ENCODE peak calls at places on chromosomes 12 and 14, in five cellular contexts. M, G, E, D and H are unnamed samples.

GRCh38 chr14:23042162-23042965 is at the start of gene PSMB11:
- DNase-seq in M (no peak), G (no peak), E (no peak), D (no peak), H (no peak)

GRCh38 chr14:55430024-55430690 is 10.3 kb downstream of the TBPL2 start:
- DNase-seq in M (peak), G (peak), E (peak), D (no peak), H (peak)

GRCh38 chr14:54395716-54396115 is 1.1 kb upstream of the CDKN3 start:
- DNase-seq in M (no peak), G (no peak), E (no peak), D (no peak), H (no peak)

GRCh38 chr12:6192604-6193380 is 7.4 kb upstream of the CD9 start:
- DNase-seq in M (no peak), G (no peak), E (no peak), D (peak), H (no peak)

GRCh38 chr14:69693145-69693544 is 73.8 kb upstream of the SRSF5 start:
- DNase-seq in M (no peak), G (no peak), E (peak), D (no peak), H (no peak)

GRCh38 chr12:71135812-71136176 is 22.0 kb downstream of the TSPAN8 start:
- DNase-seq in M (no peak), G (no peak), E (no peak), D (no peak), H (no peak)

GRCh38 chr12:124039276-124039675 is 66.3 kb downstream of the ZNF664 start:
- DNase-seq in M (no peak), G (peak), E (peak), D (no peak), H (no peak)

GRCh38 chr12:11593013-11593412 is 56.5 kb upstream of the ETV6 start:
- DNase-seq in M (no peak), G (no peak), E (no peak), D (no peak), H (no peak)

GRCh38 chr12:110278137-110278536 is 2.9 kb upstream of the ATP2A2 start:
- DNase-seq in M (no peak), G (no peak), E (no peak), D (no peak), H (no peak)

GRCh38 chr12:41983896-41984295 is 160.8 kb downstream of the GXYLT1 start:
- DNase-seq in M (no peak), G (no peak), E (no peak), D (no peak), H (no peak)

GRCh38 chr12:121748218-121748570 is 35.6 kb downstream of the TMEM120B start:
- DNase-seq in M (no peak), G (no peak), E (no peak), D (no peak), H (no peak)

GRCh38 chr14:63375772-63376171 is 57.0 kb upstream of the GPHB5 start:
- DNase-seq in M (no peak), G (peak), E (peak), D (no peak), H (no peak)

GRCh38 chr12:14602128-14602527 is 34.4 kb upstream of the PLBD1 start:
- DNase-seq in M (no peak), G (no peak), E (no peak), D (no peak), H (no peak)

GRCh38 chr12:126084480-126084879 is 1019.2 kb downstream of the AACS start:
- DNase-seq in M (no peak), G (no peak), E (no peak), D (no peak), H (peak)

GRCh38 chr14:99707420-99707819 is 23.3 kb downstream of the CYP46A1 start:
- DNase-seq in M (no peak), G (no peak), E (no peak), D (peak), H (no peak)

GRCh38 chr12:15632708-15633107 is 156.5 kb downstream of the EPS8 start:
- DNase-seq in M (no peak), G (no peak), E (no peak), D (no peak), H (peak)

GRCh38 chr14:54299393-54300363 is 97.1 kb upstream of the CDKN3 start:
- DNase-seq in M (no peak), G (peak), E (no peak), D (no peak), H (no peak)

GRCh38 chr14:32711103-32711680 is 227.5 kb upstream of the NPAS3 start:
- DNase-seq in M (peak), G (peak), E (peak), D (no peak), H (peak)

GRCh38 chr14:61153914-61154545 is 127.1 kb downstream of the TMEM30B start:
- DNase-seq in M (no peak), G (no peak), E (no peak), D (no peak), H (no peak)

GRCh38 chr12:104720346-104721064 is 237.6 kb downstream of the SLC41A2 start:
- DNase-seq in M (no peak), G (peak), E (peak), D (no peak), H (no peak)

GRCh38 chr14:42504433-42504832 is 897.8 kb downstream of the LRFN5 start:
- DNase-seq in M (no peak), G (no peak), E (no peak), D (no peak), H (no peak)

GRCh38 chr14:32692441-32692840 is 246.2 kb upstream of the NPAS3 start:
- DNase-seq in M (no peak), G (no peak), E (no peak), D (no peak), H (no peak)

GRCh38 chr12:2779281-2779680 is 15.5 kb upstream of the FKBP4 start:
- DNase-seq in M (no peak), G (no peak), E (no peak), D (peak), H (peak)

GRCh38 chr12:110993425-110993824 is 73.0 kb upstream of the MYL2 start:
- DNase-seq in M (no peak), G (no peak), E (no peak), D (no peak), H (no peak)

DNA sequence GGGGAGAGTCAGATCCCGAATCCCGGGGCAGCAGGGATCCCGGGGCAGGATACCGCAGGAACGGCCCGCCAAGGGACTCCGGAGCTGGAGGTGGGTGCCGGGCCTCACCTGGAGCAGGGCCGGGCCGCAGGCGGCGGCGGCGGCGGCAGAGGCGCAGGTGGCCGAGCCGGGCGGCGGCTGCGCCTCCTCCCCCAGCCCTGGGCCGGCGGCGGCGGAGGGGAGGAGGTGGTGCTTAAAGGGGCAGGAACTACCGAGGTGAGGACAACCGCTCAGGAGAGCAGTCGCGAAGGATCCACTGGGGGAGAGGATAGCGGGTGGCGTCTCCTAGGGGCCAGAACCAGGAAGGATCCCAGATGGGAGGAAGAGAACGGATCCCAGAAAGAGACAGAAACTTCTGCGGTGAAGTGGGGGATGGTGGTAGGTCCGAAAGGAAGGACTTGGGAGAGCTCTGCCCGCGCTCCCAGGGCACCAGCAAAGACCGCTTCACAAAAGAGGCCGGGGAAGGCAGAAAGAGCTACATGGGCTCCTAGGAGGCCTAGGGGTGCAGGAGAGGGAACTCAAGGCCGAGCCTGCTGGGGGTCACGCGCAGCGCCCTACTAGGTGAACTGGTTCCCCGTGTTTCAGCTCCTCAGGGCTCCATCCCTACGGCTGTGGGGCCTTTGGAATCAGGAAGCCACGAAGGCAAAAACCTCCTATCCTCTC is 4.9 kb upstream of the BAZ2A start:
- DNase-seq in M (peak), G (peak), E (peak), D (peak), H (peak)
- TF ChIP-seq CTCF in M (no peak), G (peak), E (peak), D (no peak), H (peak)

GRCh38 chr14:77620222-77620865 is 3.9 kb upstream of the SPTLC2 start:
- DNase-seq in M (no peak), G (no peak), E (no peak), D (no peak), H (no peak)
- TF ChIP-seq CTCF in M (no peak), G (no peak), E (no peak), D (no peak), H (no peak)

DNA sequence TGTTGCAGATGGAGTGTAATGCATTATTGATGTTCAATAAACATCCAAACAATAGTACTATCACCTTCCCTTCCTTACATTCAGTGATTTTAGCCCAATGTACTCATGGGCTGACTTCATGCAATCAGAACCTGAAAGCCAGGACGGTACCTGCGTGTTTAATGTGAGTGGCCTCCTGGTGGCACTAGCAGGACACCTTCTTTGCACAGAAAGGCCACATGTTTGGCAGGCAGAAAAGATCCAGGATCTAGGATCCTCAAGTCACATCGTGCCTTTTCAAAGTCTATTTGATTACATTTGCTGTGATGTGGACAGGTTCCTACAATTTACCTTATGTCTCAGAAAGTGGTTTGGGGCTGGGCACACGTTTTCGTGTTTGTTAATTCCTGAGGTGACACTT is 82.9 kb downstream of the NEDD1 start:
- DNase-seq in M (peak), G (no peak), E (no peak), D (no peak), H (peak)
- TF ChIP-seq CTCF in M (peak), G (no peak), E (no peak), D (no peak), H (no peak)

GRCh38 chr12:75560167-75560566 is 48.8 kb upstream of the KRR1 start:
- DNase-seq in M (no peak), G (peak), E (peak), D (no peak), H (no peak)
- TF ChIP-seq CTCF in M (no peak), G (peak), E (peak), D (no peak), H (no peak)

GRCh38 chr12:98939350-98939749 is 294.3 kb downstream of the APAF1 start:
- DNase-seq in M (peak), G (peak), E (peak), D (no peak), H (no peak)
- TF ChIP-seq CTCF in M (peak), G (peak), E (peak), D (no peak), H (no peak)